ENCODE peak calls at places on chromosomes 7 and 10, in six cellular contexts. J is Calu3; O is CD4-positive, alpha-beta T cell; S is astrocyte; W is progenitor cell of endocrine pancreas; Y is AG04450. C is an unnamed sample.

GRCh38 chr10:130423455-130424305 is 287.5 kb downstream of the GLRX3 start:
- DNase-seq in J (no peak), O (no peak), S (no peak), W (no peak), Y (no peak), C (peak)

GRCh38 chr10:131697461-131698128 is 203.2 kb upstream of the PPP2R2D start:
- DNase-seq in J (no peak), O (no peak), S (no peak), W (peak), Y (no peak), C (peak)

GRCh38 chr7:55132890-55133551 is 114.2 kb downstream of the EGFR start:
- DNase-seq in J (peak), O (no peak), S (peak), W (no peak), Y (peak), C (no peak)

GRCh38 chr10:4241724-4242345 is 456.8 kb upstream of the KLF6 start:
- DNase-seq in J (peak), O (no peak), S (peak), W (no peak), Y (peak), C (no peak)

GRCh38 chr7:38465946-38466345 is 165.2 kb downstream of the AMPH start:
- DNase-seq in J (no peak), O (no peak), S (peak), W (no peak), Y (no peak), C (no peak)

GRCh38 chr10:93758911-93759410 is 1.2 kb downstream of the LGI1 start:
- DNase-seq in J (no peak), O (no peak), S (no peak), W (no peak), Y (no peak), C (no peak)

GRCh38 chr10:34711500-34711899 is 103.6 kb downstream of the PARD3 start:
- DNase-seq in J (no peak), O (no peak), S (no peak), W (no peak), Y (no peak), C (no peak)

GRCh38 chr7:12984117-12984516 is 296.7 kb downstream of the ARL4A start:
- DNase-seq in J (no peak), O (no peak), S (no peak), W (no peak), Y (no peak), C (no peak)

GRCh38 chr10:22606164-22606614 is 108.2 kb downstream of the PIP4K2A start:
- DNase-seq in J (no peak), O (peak), S (peak), W (no peak), Y (no peak), C (no peak)

GRCh38 chr7:108345710-108346336 is 110.4 kb downstream of the NRCAM start:
- DNase-seq in J (no peak), O (no peak), S (no peak), W (no peak), Y (no peak), C (no peak)

GRCh38 chr7:107981466-107981865 is 21.5 kb downstream of the LAMB1 start:
- DNase-seq in J (no peak), O (no peak), S (no peak), W (no peak), Y (no peak), C (no peak)

GRCh38 chr10:73218466-73219191 is 28.4 kb downstream of the DNAJC9 start:
- DNase-seq in J (peak), O (no peak), S (no peak), W (no peak), Y (no peak), C (no peak)

GRCh38 chr10:127024655-127025054 is 119.4 kb downstream of the DOCK1 start:
- DNase-seq in J (no peak), O (no peak), S (no peak), W (no peak), Y (no peak), C (no peak)

GRCh38 chr7:69504733-69505132 is 93.5 kb upstream of the AUTS2 start:
- DNase-seq in J (no peak), O (no peak), S (peak), W (no peak), Y (no peak), C (no peak)

GRCh38 chr10:70477661-70478162 is 855 bp upstream of the PALD1 start:
- DNase-seq in J (peak), O (peak), S (no peak), W (no peak), Y (no peak), C (no peak)

GRCh38 chr10:128163701-128164100 is 37.5 kb upstream of the MKI67 start:
- DNase-seq in J (no peak), O (no peak), S (no peak), W (no peak), Y (no peak), C (no peak)

GRCh38 chr10:32061440-32061839 is 5.2 kb upstream of the KIF5B start:
- DNase-seq in J (no peak), O (no peak), S (no peak), W (no peak), Y (no peak), C (no peak)

GRCh38 chr10:99560277-99561126 is 27.8 kb downstream of the NKX2-3 start:
- DNase-seq in J (peak), O (peak), S (no peak), W (peak), Y (no peak), C (no peak)

GRCh38 chr7:130838738-130839137 is 104.7 kb upstream of the KLF14 start:
- DNase-seq in J (no peak), O (no peak), S (peak), W (no peak), Y (peak), C (no peak)

GRCh38 chr7:138865843-138866242 is 67.8 kb upstream of the ATP6V0A4 start:
- DNase-seq in J (peak), O (peak), S (no peak), W (no peak), Y (no peak), C (no peak)

GRCh38 chr7:64098-64521 is 128.3 kb upstream of the FAM20C start:
- DNase-seq in J (peak), O (no peak), S (peak), W (no peak), Y (peak), C (no peak)

GRCh38 chr10:91511549-91512330 is 101.6 kb downstream of the HECTD2 start:
- DNase-seq in J (no peak), O (no peak), S (peak), W (no peak), Y (peak), C (no peak)

GRCh38 chr7:128860158-128861073 is 2.2 kb upstream of the ATP6V1F start:
- DNase-seq in J (no peak), O (no peak), S (peak), W (no peak), Y (peak), C (no peak)

GRCh38 chr7:1312098-1313070 is 79.7 kb downstream of the UNCX start:
- DNase-seq in J (no peak), O (no peak), S (no peak), W (no peak), Y (no peak), C (no peak)

GRCh38 chr10:114252097-114252496 is 13.0 kb downstream of the VWA2 start:
- DNase-seq in J (no peak), O (no peak), S (no peak), W (no peak), Y (no peak), C (no peak)

GRCh38 chr7:87263537-87263936 is 44.0 kb upstream of the TMEM243 start:
- DNase-seq in J (no peak), O (no peak), S (no peak), W (no peak), Y (no peak), C (no peak)

GRCh38 chr10:70551971-70552422 is 50.5 kb downstream of the PRF1 start:
- DNase-seq in J (no peak), O (no peak), S (peak), W (no peak), Y (peak), C (no peak)

GRCh38 chr7:130349911-130350782 is 5.5 kb downstream of the CPA5 start:
- DNase-seq in J (no peak), O (no peak), S (no peak), W (no peak), Y (no peak), C (no peak)

GRCh38 chr7:116315803-116316202 is 105.5 kb downstream of the TES start:
- DNase-seq in J (no peak), O (no peak), S (no peak), W (no peak), Y (no peak), C (no peak)

GRCh38 chr10:102316421-102316820 is 71.1 kb downstream of the GBF1 start:
- DNase-seq in J (no peak), O (no peak), S (no peak), W (no peak), Y (no peak), C (no peak)

GRCh38 chr7:3548815-3549214 is 247.8 kb downstream of the SDK1 start:
- DNase-seq in J (no peak), O (no peak), S (no peak), W (no peak), Y (no peak), C (no peak)

GRCh38 chr7:3549598-3549997 is 248.5 kb downstream of the SDK1 start:
- DNase-seq in J (no peak), O (no peak), S (no peak), W (no peak), Y (no peak), C (no peak)

DNA sequence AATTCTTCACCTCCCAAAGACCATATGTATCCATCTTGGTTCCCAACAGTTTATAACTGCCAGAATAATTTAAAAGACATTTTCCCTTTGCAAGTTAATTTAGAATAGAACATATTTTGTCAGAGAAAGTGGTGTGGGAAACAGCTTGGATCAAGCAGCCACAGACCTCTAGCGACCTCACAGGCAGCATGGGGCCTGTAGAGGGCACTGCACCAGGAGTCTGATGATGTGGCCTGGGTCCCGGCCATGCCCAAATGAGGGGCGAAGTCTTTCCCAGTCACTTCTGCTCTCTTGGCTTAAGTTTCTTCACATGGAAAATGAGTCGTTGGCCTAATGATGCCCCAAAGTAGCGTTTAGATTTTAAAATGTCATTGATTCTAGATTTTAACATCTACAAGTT is 243.2 kb downstream of the SDK1 start:
- DNase-seq in J (no peak), O (no peak), S (no peak), W (no peak), Y (no peak), C (no peak)
- TF ChIP-seq CTCF in J (no peak), O (no peak), S (no peak), W (peak), Y (no peak), C (peak)

GRCh38 chr7:156577645-156578577 is 62.7 kb upstream of the RNF32 start:
- DNase-seq in J (no peak), O (no peak), S (no peak), W (no peak), Y (no peak), C (no peak)
- TF ChIP-seq CTCF in J (no peak), O (no peak), S (no peak), W (no peak), Y (no peak), C (no peak)

DNA sequence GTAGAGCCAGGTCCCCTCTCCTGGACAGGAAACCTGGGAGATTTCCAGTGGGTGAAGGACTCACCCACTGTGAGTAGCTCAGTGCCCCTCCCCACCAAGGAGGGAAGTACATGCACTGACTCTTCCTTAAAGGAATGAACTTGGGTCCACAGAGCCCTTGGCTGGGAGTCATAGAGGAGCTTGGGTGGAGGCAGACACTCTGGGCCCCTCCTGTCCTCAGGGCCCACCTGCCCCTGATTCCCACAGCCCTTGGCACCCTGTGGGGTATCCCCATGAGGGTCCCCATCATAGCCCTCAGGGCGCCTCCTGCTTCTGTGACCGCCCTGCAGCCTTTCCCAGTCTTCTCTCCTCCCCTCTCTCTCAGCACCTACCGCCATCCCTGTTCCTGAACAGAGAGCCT is 3.7 kb downstream of the EN2 start:
- DNase-seq in J (no peak), O (no peak), S (no peak), W (no peak), Y (no peak), C (no peak)
- TF ChIP-seq CTCF in J (no peak), O (no peak), S (no peak), W (no peak), Y (no peak), C (no peak)

DNA sequence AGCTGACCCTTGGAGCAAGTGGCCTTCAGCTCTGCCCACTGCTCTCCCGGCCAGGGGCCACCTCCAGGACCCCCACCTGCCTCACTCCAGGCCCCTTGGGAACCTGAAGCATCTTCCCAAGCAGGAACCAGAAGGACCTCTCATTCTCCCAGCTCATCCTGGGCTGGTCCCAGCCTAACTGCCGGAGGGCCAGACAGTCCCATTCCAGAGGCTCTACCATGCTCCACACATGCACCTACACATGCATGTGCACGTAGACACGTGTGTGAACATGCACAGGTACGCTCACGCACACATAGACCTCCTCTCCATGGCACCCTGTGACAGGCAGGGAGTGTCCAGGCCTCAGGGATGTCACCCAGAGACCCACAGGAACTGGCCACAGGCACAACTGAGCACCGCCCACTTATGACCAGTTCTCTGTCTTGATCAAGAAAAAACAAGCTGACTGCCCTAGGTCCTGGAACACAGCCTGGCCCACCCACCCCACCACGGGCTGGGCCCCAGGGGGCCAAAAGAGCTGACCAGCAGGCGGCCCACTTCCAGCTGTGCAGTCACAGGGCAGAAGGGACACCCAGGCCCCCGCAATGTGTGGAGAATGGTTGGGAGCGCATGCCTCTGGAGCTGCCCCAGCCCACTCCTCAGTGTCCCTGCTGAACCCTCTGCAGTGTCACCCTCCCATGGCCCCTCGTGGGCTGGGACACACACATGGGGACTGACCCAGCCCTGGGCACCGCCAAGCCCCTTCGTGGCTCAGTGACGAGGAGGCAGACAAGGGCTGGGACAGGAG is 43.4 kb downstream of the CAMK2B start:
- DNase-seq in J (no peak), O (no peak), S (no peak), W (no peak), Y (no peak), C (peak)
- TF ChIP-seq CTCF in J (no peak), O (no peak), S (no peak), W (no peak), Y (no peak), C (no peak)

GRCh38 chr10:132961864-132962622 is 19.7 kb upstream of the CFAP46 start:
- DNase-seq in J (peak), O (peak), S (peak), W (peak), Y (peak), C (no peak)
- TF ChIP-seq CTCF in J (no peak), O (no peak), S (no peak), W (peak), Y (peak), C (peak)

GRCh38 chr7:4479367-4480039 is 202.6 kb upstream of the FOXK1 start:
- DNase-seq in J (peak), O (no peak), S (peak), W (no peak), Y (no peak), C (no peak)
- TF ChIP-seq CTCF in J (peak), O (no peak), S (peak), W (peak), Y (no peak), C (peak)

DNA sequence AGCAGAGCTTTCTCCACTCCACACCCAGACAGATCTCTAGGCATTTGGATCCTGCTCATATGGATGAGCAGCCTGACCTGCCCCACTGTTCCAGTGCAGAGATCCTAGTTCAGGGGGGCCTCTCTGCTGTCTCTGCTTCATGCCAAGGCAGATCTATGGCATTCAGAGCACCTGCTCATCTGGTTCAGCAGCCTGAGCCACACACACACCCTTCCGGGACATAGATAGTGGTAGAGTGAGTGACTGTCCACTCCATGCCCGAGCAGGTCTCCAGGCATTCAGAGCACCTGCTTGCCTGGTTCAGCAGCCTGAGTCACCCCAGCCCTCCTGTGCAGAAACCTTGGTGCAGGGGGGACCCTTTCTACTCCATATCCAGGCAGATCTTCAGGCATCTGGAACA is 54.3 kb upstream of the ZNF800 start:
- DNase-seq in J (no peak), O (no peak), S (no peak), W (no peak), Y (no peak), C (no peak)
- TF ChIP-seq CTCF in J (no peak), O (no peak), S (no peak), W (no peak), Y (no peak), C (no peak)

GRCh38 chr7:14720792-14721191 is 181.8 kb downstream of the DGKB start:
- DNase-seq in J (no peak), O (no peak), S (no peak), W (no peak), Y (no peak), C (no peak)

GRCh38 chr7:14714161-14714728 is 188.3 kb downstream of the DGKB start:
- DNase-seq in J (peak), O (no peak), S (no peak), W (no peak), Y (no peak), C (no peak)

GRCh38 chr7:14717169-14717568 is 185.4 kb downstream of the DGKB start:
- DNase-seq in J (no peak), O (no peak), S (no peak), W (no peak), Y (no peak), C (no peak)

DNA sequence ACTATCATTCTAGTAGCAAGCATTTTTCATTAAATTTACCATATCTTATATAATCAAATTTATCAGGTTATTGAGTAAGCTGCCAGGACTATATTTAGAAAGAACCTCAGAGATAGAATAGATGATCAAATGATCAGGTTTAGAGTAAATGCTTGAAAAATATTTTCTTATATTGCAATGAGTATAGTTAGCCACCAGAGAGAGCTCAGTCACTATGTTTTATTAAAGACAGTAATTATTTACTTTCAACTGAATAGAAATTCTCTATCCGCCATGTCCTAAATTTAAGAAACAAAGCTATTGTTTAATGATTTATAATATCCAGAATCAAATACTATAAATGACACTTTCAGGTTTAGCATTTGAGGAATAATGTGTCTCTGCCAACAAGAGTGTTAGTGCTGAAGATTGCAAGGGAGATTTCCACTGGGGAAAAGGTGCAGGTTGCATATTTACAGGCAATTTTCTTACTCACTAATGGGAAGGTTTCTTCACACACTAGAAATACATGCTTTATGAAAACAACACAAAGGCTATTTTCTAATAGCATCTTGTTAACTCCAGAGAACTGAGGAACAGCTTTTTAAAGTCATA is 184.7 kb downstream of the DGKB start:
- DNase-seq in J (no peak), O (no peak), S (peak), W (no peak), Y (no peak), C (no peak)
- TF ChIP-seq CTCF in J (peak), O (no peak), S (peak), W (peak), Y (peak), C (peak)

DNA sequence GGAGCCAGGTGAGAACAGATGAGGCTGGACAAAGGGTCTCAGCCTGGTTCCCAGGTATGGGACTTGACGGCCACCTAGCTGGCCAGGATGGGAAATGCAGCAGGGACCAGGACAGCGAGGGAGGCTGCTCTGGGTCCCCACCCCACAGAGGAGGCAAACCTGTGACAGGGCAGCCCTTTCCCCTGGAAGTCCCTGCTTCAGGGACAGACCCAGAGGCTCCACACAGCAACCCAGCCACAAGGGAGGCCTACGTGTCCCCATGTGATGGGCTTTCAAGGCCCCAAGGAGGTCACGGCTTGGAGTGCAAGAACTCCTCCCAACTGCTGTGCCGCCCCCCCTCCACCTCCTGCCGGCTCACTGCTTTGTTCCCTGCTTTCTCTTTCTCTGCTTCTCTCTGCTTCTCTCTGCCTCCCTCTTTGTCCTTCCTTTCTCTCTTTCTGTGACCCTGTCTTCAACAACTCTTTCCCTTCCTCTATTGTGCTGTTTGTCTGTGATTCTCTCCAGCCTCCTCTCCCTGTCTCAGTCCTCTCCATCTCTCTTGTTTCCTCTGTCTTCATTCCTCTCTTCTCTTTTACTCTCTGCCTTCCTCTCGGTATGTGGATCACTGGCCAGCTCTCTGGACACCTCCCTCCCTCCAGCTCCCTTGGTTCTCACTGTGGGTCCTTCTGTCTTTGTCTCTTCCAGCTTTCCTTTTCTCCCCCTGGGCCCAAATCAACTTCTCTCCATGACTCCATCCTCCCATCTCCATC is 9.6 kb upstream of the EIF5AL1 start:
- DNase-seq in J (peak), O (no peak), S (no peak), W (peak), Y (no peak), C (no peak)
- TF ChIP-seq CTCF in J (peak), O (no peak), S (peak), W (peak), Y (peak), C (peak)

GRCh38 chr10:26157734-26158133 is 58.8 kb upstream of the GAD2 start:
- DNase-seq in J (peak), O (no peak), S (no peak), W (no peak), Y (no peak), C (no peak)
- TF ChIP-seq CTCF in J (no peak), O (no peak), S (no peak), W (no peak), Y (no peak), C (no peak)

C was measured in type B pancreatic cell.